ENCODE peak calls at places on chromosomes 12 and 14, in eight cellular contexts. One of them, this sample, is unnamed.

GRCh38 chr12:22048351-22049041 is 2.5 kb downstream of the CMAS start:
- DNase-seq in choroid plexus epithelial cell: no peak
- DNase-seq in endothelial cell: no peak
- DNase-seq in MCF 10A: no peak
- DNase-seq in nephron progenitor cell: no peak
- DNase-seq in heart left ventricle: no peak
- DNase-seq in foreskin fibroblast: no peak
- DNase-seq in HCT116: no peak
- DNase-seq in this sample: no peak

GRCh38 chr12:52221912-52222457 is 11.1 kb upstream of the KRT7 start:
- DNase-seq in choroid plexus epithelial cell: peak
- DNase-seq in endothelial cell: peak
- DNase-seq in MCF 10A: peak
- DNase-seq in nephron progenitor cell: peak
- DNase-seq in heart left ventricle: no peak
- DNase-seq in foreskin fibroblast: peak
- DNase-seq in HCT116: peak
- DNase-seq in this sample: no peak

GRCh38 chr12:4849024-4849594 is 60.6 kb upstream of the KCNA1 start:
- DNase-seq in choroid plexus epithelial cell: peak
- DNase-seq in endothelial cell: no peak
- DNase-seq in MCF 10A: peak
- DNase-seq in nephron progenitor cell: peak
- DNase-seq in heart left ventricle: no peak
- DNase-seq in foreskin fibroblast: no peak
- DNase-seq in HCT116: no peak
- DNase-seq in this sample: no peak

GRCh38 chr12:2291182-2291832 is 238.5 kb downstream of the CACNA1C start:
- DNase-seq in choroid plexus epithelial cell: peak
- DNase-seq in endothelial cell: peak
- DNase-seq in MCF 10A: peak
- DNase-seq in nephron progenitor cell: peak
- DNase-seq in heart left ventricle: no peak
- DNase-seq in foreskin fibroblast: no peak
- DNase-seq in HCT116: peak
- DNase-seq in this sample: no peak

GRCh38 chr12:79380402-79380801 is 310.4 kb downstream of the PAWR start:
- DNase-seq in choroid plexus epithelial cell: no peak
- DNase-seq in endothelial cell: no peak
- DNase-seq in MCF 10A: no peak
- DNase-seq in nephron progenitor cell: no peak
- DNase-seq in heart left ventricle: no peak
- DNase-seq in foreskin fibroblast: no peak
- DNase-seq in HCT116: no peak
- DNase-seq in this sample: no peak

GRCh38 chr14:69713976-69714716 is 52.8 kb upstream of the SRSF5 start:
- DNase-seq in choroid plexus epithelial cell: no peak
- DNase-seq in endothelial cell: no peak
- DNase-seq in MCF 10A: no peak
- DNase-seq in nephron progenitor cell: no peak
- DNase-seq in heart left ventricle: no peak
- DNase-seq in foreskin fibroblast: no peak
- DNase-seq in HCT116: no peak
- DNase-seq in this sample: no peak

GRCh38 chr12:26828315-26828714 is 4.7 kb downstream of the ITPR2 start:
- DNase-seq in choroid plexus epithelial cell: no peak
- DNase-seq in endothelial cell: no peak
- DNase-seq in MCF 10A: no peak
- DNase-seq in nephron progenitor cell: no peak
- DNase-seq in heart left ventricle: no peak
- DNase-seq in foreskin fibroblast: no peak
- DNase-seq in HCT116: no peak
- DNase-seq in this sample: no peak

GRCh38 chr12:104360157-104360556 is 56.6 kb downstream of the EID3 start:
- DNase-seq in choroid plexus epithelial cell: peak
- DNase-seq in endothelial cell: no peak
- DNase-seq in MCF 10A: no peak
- DNase-seq in nephron progenitor cell: no peak
- DNase-seq in heart left ventricle: no peak
- DNase-seq in foreskin fibroblast: no peak
- DNase-seq in HCT116: no peak
- DNase-seq in this sample: no peak

GRCh38 chr12:115385141-115385540 is 701.2 kb upstream of the TBX3 start:
- DNase-seq in choroid plexus epithelial cell: no peak
- DNase-seq in endothelial cell: no peak
- DNase-seq in MCF 10A: no peak
- DNase-seq in nephron progenitor cell: no peak
- DNase-seq in heart left ventricle: no peak
- DNase-seq in foreskin fibroblast: no peak
- DNase-seq in HCT116: no peak
- DNase-seq in this sample: no peak

GRCh38 chr14:104589338-104590195 is 10.0 kb downstream of the C14orf180 start:
- DNase-seq in choroid plexus epithelial cell: no peak
- DNase-seq in endothelial cell: no peak
- DNase-seq in MCF 10A: no peak
- DNase-seq in nephron progenitor cell: no peak
- DNase-seq in heart left ventricle: no peak
- DNase-seq in foreskin fibroblast: no peak
- DNase-seq in HCT116: no peak
- DNase-seq in this sample: no peak

GRCh38 chr12:43766291-43766690 is 7.5 kb downstream of the IRAK4 start:
- DNase-seq in choroid plexus epithelial cell: peak
- DNase-seq in endothelial cell: no peak
- DNase-seq in MCF 10A: no peak
- DNase-seq in nephron progenitor cell: no peak
- DNase-seq in heart left ventricle: no peak
- DNase-seq in foreskin fibroblast: no peak
- DNase-seq in HCT116: no peak
- DNase-seq in this sample: no peak

GRCh38 chr14:39576258-39576657 is 144.0 kb upstream of the FBXO33 start:
- DNase-seq in choroid plexus epithelial cell: no peak
- DNase-seq in endothelial cell: no peak
- DNase-seq in MCF 10A: no peak
- DNase-seq in nephron progenitor cell: no peak
- DNase-seq in heart left ventricle: no peak
- DNase-seq in foreskin fibroblast: no peak
- DNase-seq in HCT116: no peak
- DNase-seq in this sample: no peak
- TF ChIP-seq CTCF in choroid plexus epithelial cell: no peak
- TF ChIP-seq CTCF in endothelial cell: no peak
- TF ChIP-seq CTCF in MCF 10A: no peak
- TF ChIP-seq CTCF in nephron progenitor cell: no peak
- TF ChIP-seq CTCF in heart left ventricle: no peak
- TF ChIP-seq CTCF in foreskin fibroblast: no peak
- TF ChIP-seq CTCF in HCT116: no peak
- TF ChIP-seq CTCF in this sample: no peak

GRCh38 chr12:111171832-111172231 is 197.1 kb downstream of the PHETA1 start:
- DNase-seq in choroid plexus epithelial cell: no peak
- DNase-seq in endothelial cell: no peak
- DNase-seq in MCF 10A: no peak
- DNase-seq in nephron progenitor cell: no peak
- DNase-seq in heart left ventricle: no peak
- DNase-seq in foreskin fibroblast: no peak
- DNase-seq in HCT116: no peak
- DNase-seq in this sample: no peak

GRCh38 chr12:111171334-111171733 is 197.6 kb downstream of the PHETA1 start:
- DNase-seq in choroid plexus epithelial cell: no peak
- DNase-seq in endothelial cell: no peak
- DNase-seq in MCF 10A: no peak
- DNase-seq in nephron progenitor cell: no peak
- DNase-seq in heart left ventricle: no peak
- DNase-seq in foreskin fibroblast: no peak
- DNase-seq in HCT116: no peak
- DNase-seq in this sample: no peak

GRCh38 chr12:111173391-111174282 is 195.3 kb downstream of the PHETA1 start:
- DNase-seq in choroid plexus epithelial cell: no peak
- DNase-seq in endothelial cell: no peak
- DNase-seq in MCF 10A: no peak
- DNase-seq in nephron progenitor cell: no peak
- DNase-seq in heart left ventricle: no peak
- DNase-seq in foreskin fibroblast: no peak
- DNase-seq in HCT116: no peak
- DNase-seq in this sample: no peak

GRCh38 chr12:111175404-111175803 is 193.5 kb downstream of the PHETA1 start:
- DNase-seq in choroid plexus epithelial cell: no peak
- DNase-seq in endothelial cell: no peak
- DNase-seq in MCF 10A: no peak
- DNase-seq in nephron progenitor cell: no peak
- DNase-seq in heart left ventricle: no peak
- DNase-seq in foreskin fibroblast: no peak
- DNase-seq in HCT116: no peak
- DNase-seq in this sample: no peak

GRCh38 chr12:111174283-111175108 is 194.4 kb downstream of the PHETA1 start:
- DNase-seq in choroid plexus epithelial cell: no peak
- DNase-seq in endothelial cell: no peak
- DNase-seq in MCF 10A: peak
- DNase-seq in nephron progenitor cell: no peak
- DNase-seq in heart left ventricle: no peak
- DNase-seq in foreskin fibroblast: no peak
- DNase-seq in HCT116: peak
- DNase-seq in this sample: no peak
- TF ChIP-seq CTCF in choroid plexus epithelial cell: peak
- TF ChIP-seq CTCF in endothelial cell: no peak
- TF ChIP-seq CTCF in MCF 10A: no peak
- TF ChIP-seq CTCF in nephron progenitor cell: no peak
- TF ChIP-seq CTCF in heart left ventricle: peak
- TF ChIP-seq CTCF in foreskin fibroblast: no peak
- TF ChIP-seq CTCF in HCT116: peak
- TF ChIP-seq CTCF in this sample: no peak

GRCh38 chr12:126706300-126706699 is 1560.7 kb upstream of the TMEM132C start:
- DNase-seq in choroid plexus epithelial cell: no peak
- DNase-seq in endothelial cell: no peak
- DNase-seq in MCF 10A: peak
- DNase-seq in nephron progenitor cell: no peak
- DNase-seq in heart left ventricle: no peak
- DNase-seq in foreskin fibroblast: no peak
- DNase-seq in HCT116: no peak
- DNase-seq in this sample: no peak
- TF ChIP-seq CTCF in choroid plexus epithelial cell: no peak
- TF ChIP-seq CTCF in endothelial cell: no peak
- TF ChIP-seq CTCF in MCF 10A: no peak
- TF ChIP-seq CTCF in nephron progenitor cell: no peak
- TF ChIP-seq CTCF in heart left ventricle: no peak
- TF ChIP-seq CTCF in foreskin fibroblast: no peak
- TF ChIP-seq CTCF in HCT116: no peak
- TF ChIP-seq CTCF in this sample: no peak

GRCh38 chr12:6827437-6827894 is 741 bp upstream of the P3H3 start:
- DNase-seq in choroid plexus epithelial cell: peak
- DNase-seq in endothelial cell: peak
- DNase-seq in MCF 10A: peak
- DNase-seq in nephron progenitor cell: peak
- DNase-seq in heart left ventricle: peak
- DNase-seq in foreskin fibroblast: peak
- DNase-seq in HCT116: peak
- DNase-seq in this sample: peak

GRCh38 chr12:6829532-6830220 is 1.5 kb downstream of the P3H3 start:
- DNase-seq in choroid plexus epithelial cell: no peak
- DNase-seq in endothelial cell: no peak
- DNase-seq in MCF 10A: peak
- DNase-seq in nephron progenitor cell: no peak
- DNase-seq in heart left ventricle: no peak
- DNase-seq in foreskin fibroblast: no peak
- DNase-seq in HCT116: peak
- DNase-seq in this sample: no peak

GRCh38 chr12:6828671-6829531 is 694 bp downstream of the P3H3 start:
- DNase-seq in choroid plexus epithelial cell: peak
- DNase-seq in endothelial cell: peak
- DNase-seq in MCF 10A: no peak
- DNase-seq in nephron progenitor cell: peak
- DNase-seq in heart left ventricle: no peak
- DNase-seq in foreskin fibroblast: peak
- DNase-seq in HCT116: no peak
- DNase-seq in this sample: no peak

GRCh38 chr12:6826734-6827436 is 1.3 kb upstream of the P3H3 start:
- DNase-seq in choroid plexus epithelial cell: no peak
- DNase-seq in endothelial cell: peak
- DNase-seq in MCF 10A: no peak
- DNase-seq in nephron progenitor cell: no peak
- DNase-seq in heart left ventricle: no peak
- DNase-seq in foreskin fibroblast: no peak
- DNase-seq in HCT116: no peak
- DNase-seq in this sample: no peak

GRCh38 chr12:6827982-6828670 is at the start of gene P3H3:
- DNase-seq in choroid plexus epithelial cell: peak
- DNase-seq in endothelial cell: peak
- DNase-seq in MCF 10A: peak
- DNase-seq in nephron progenitor cell: peak
- DNase-seq in heart left ventricle: no peak
- DNase-seq in foreskin fibroblast: peak
- DNase-seq in HCT116: no peak
- DNase-seq in this sample: no peak
- TF ChIP-seq CTCF in choroid plexus epithelial cell: no peak
- TF ChIP-seq CTCF in endothelial cell: no peak
- TF ChIP-seq CTCF in MCF 10A: no peak
- TF ChIP-seq CTCF in nephron progenitor cell: no peak
- TF ChIP-seq CTCF in heart left ventricle: no peak
- TF ChIP-seq CTCF in foreskin fibroblast: no peak
- TF ChIP-seq CTCF in HCT116: no peak
- TF ChIP-seq CTCF in this sample: no peak

DNA sequence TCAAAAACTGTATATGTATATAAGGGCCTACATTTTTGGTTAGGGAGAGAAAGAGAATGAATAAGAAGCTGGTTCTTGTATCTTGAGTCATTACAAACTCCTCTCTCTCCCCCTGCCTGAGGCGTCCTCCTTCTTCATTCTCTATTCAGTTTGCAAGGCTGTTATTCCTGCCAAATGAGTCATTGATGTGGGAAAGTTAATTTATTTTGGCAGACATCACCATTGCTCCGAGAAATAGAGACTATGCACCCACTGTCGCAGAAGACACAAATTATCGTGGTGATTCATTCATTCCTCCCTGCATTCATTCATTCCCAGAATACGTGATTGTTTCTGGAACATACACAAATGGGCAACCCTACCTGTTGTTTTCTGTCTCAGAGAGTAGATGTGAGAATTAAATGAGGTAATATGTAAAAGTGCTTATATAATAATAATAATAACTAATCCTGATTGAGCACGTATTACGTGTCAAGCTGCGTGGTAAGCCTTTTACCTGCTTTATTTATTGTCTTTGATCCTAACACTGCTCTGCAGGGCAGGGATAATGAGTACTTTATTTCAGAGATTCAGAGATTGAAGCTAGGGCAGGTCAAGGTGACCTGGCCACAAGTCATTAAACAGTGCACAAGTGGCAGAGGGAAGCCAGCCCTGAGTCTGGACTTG is 112.6 kb upstream of the MED13L start:
- DNase-seq in choroid plexus epithelial cell: peak
- DNase-seq in endothelial cell: no peak
- DNase-seq in MCF 10A: peak
- DNase-seq in nephron progenitor cell: no peak
- DNase-seq in heart left ventricle: no peak
- DNase-seq in foreskin fibroblast: peak
- DNase-seq in HCT116: peak
- DNase-seq in this sample: no peak
- TF ChIP-seq CTCF in choroid plexus epithelial cell: peak
- TF ChIP-seq CTCF in endothelial cell: no peak
- TF ChIP-seq CTCF in MCF 10A: no peak
- TF ChIP-seq CTCF in nephron progenitor cell: no peak
- TF ChIP-seq CTCF in heart left ventricle: no peak
- TF ChIP-seq CTCF in foreskin fibroblast: no peak
- TF ChIP-seq CTCF in HCT116: no peak
- TF ChIP-seq CTCF in this sample: no peak

This sample was measured in mesothelial cell of epicardium.